ENCODE peak calls at places on chromosomes 7 and 10, in eight cellular contexts. One of them, this sample, is unnamed.

GRCh38 chr7:81484266-81484665 is 285.6 kb downstream of the HGF start:
- DNase-seq in kidney glomerular epithelial cell: peak
- DNase-seq in NCI-H774: no peak
- DNase-seq in NAMALWA: no peak
- DNase-seq in RWPE1: no peak
- DNase-seq in sciatic nerve: peak
- DNase-seq in amniotic epithelial cell: peak
- DNase-seq in stimulated activated CD8-positive, alpha-beta memory T cell treated with anti-CD3 and anti-CD28 coated beads, Interleukin-15, amount 100 ng/mL, for 24 hours: no peak
- DNase-seq in this sample: no peak

GRCh38 chr7:45655539-45655938 is 81.4 kb downstream of the ADCY1 start:
- DNase-seq in kidney glomerular epithelial cell: no peak
- DNase-seq in RWPE1: no peak
- DNase-seq in sciatic nerve: no peak
- DNase-seq in NAMALWA: no peak
- DNase-seq in amniotic epithelial cell: no peak
- DNase-seq in stimulated activated CD8-positive, alpha-beta memory T cell treated with anti-CD3 and anti-CD28 coated beads, Interleukin-15, amount 100 ng/mL, for 24 hours: no peak
- DNase-seq in NCI-H774: no peak
- DNase-seq in this sample: no peak

GRCh38 chr7:128131115-128131514 is 99.9 kb upstream of the LRRC4 start:
- DNase-seq in RWPE1: no peak
- DNase-seq in sciatic nerve: no peak
- DNase-seq in stimulated activated CD8-positive, alpha-beta memory T cell treated with anti-CD3 and anti-CD28 coated beads, Interleukin-15, amount 100 ng/mL, for 24 hours: no peak
- DNase-seq in kidney glomerular epithelial cell: no peak
- DNase-seq in NCI-H774: no peak
- DNase-seq in NAMALWA: no peak
- DNase-seq in amniotic epithelial cell: no peak
- DNase-seq in this sample: no peak

GRCh38 chr10:33937259-33937658 is 602.8 kb upstream of the NRP1 start:
- DNase-seq in stimulated activated CD8-positive, alpha-beta memory T cell treated with anti-CD3 and anti-CD28 coated beads, Interleukin-15, amount 100 ng/mL, for 24 hours: no peak
- DNase-seq in RWPE1: no peak
- DNase-seq in amniotic epithelial cell: no peak
- DNase-seq in sciatic nerve: no peak
- DNase-seq in NCI-H774: no peak
- DNase-seq in NAMALWA: no peak
- DNase-seq in kidney glomerular epithelial cell: peak
- DNase-seq in this sample: no peak

GRCh38 chr10:119807960-119808697 is 64.5 kb downstream of the MCMBP start:
- DNase-seq in RWPE1: no peak
- DNase-seq in kidney glomerular epithelial cell: no peak
- DNase-seq in NCI-H774: no peak
- DNase-seq in amniotic epithelial cell: peak
- DNase-seq in NAMALWA: peak
- DNase-seq in stimulated activated CD8-positive, alpha-beta memory T cell treated with anti-CD3 and anti-CD28 coated beads, Interleukin-15, amount 100 ng/mL, for 24 hours: no peak
- DNase-seq in sciatic nerve: no peak
- DNase-seq in this sample: no peak

GRCh38 chr7:75565129-75565528 is 73.0 kb downstream of the SPDYE5 start:
- DNase-seq in NAMALWA: no peak
- DNase-seq in kidney glomerular epithelial cell: peak
- DNase-seq in RWPE1: peak
- DNase-seq in sciatic nerve: no peak
- DNase-seq in NCI-H774: no peak
- DNase-seq in amniotic epithelial cell: peak
- DNase-seq in stimulated activated CD8-positive, alpha-beta memory T cell treated with anti-CD3 and anti-CD28 coated beads, Interleukin-15, amount 100 ng/mL, for 24 hours: no peak
- DNase-seq in this sample: no peak

GRCh38 chr10:23156447-23157150 is 35.5 kb upstream of the PTF1A start:
- DNase-seq in NAMALWA: no peak
- DNase-seq in stimulated activated CD8-positive, alpha-beta memory T cell treated with anti-CD3 and anti-CD28 coated beads, Interleukin-15, amount 100 ng/mL, for 24 hours: no peak
- DNase-seq in NCI-H774: no peak
- DNase-seq in kidney glomerular epithelial cell: no peak
- DNase-seq in RWPE1: no peak
- DNase-seq in sciatic nerve: no peak
- DNase-seq in amniotic epithelial cell: no peak
- DNase-seq in this sample: no peak

GRCh38 chr10:118832242-118832651 is 77.5 kb upstream of the CACUL1 start:
- DNase-seq in NAMALWA: no peak
- DNase-seq in amniotic epithelial cell: peak
- DNase-seq in RWPE1: no peak
- DNase-seq in NCI-H774: no peak
- DNase-seq in stimulated activated CD8-positive, alpha-beta memory T cell treated with anti-CD3 and anti-CD28 coated beads, Interleukin-15, amount 100 ng/mL, for 24 hours: no peak
- DNase-seq in kidney glomerular epithelial cell: no peak
- DNase-seq in sciatic nerve: peak
- DNase-seq in this sample: no peak

GRCh38 chr7:7203813-7204575 is 21.6 kb downstream of the C1GALT1 start:
- DNase-seq in NCI-H774: no peak
- DNase-seq in NAMALWA: no peak
- DNase-seq in kidney glomerular epithelial cell: no peak
- DNase-seq in sciatic nerve: no peak
- DNase-seq in RWPE1: no peak
- DNase-seq in amniotic epithelial cell: peak
- DNase-seq in stimulated activated CD8-positive, alpha-beta memory T cell treated with anti-CD3 and anti-CD28 coated beads, Interleukin-15, amount 100 ng/mL, for 24 hours: no peak
- DNase-seq in this sample: no peak

GRCh38 chr7:36272567-36273269 is 116.9 kb upstream of the ANLN start:
- DNase-seq in RWPE1: no peak
- DNase-seq in sciatic nerve: no peak
- DNase-seq in NAMALWA: no peak
- DNase-seq in stimulated activated CD8-positive, alpha-beta memory T cell treated with anti-CD3 and anti-CD28 coated beads, Interleukin-15, amount 100 ng/mL, for 24 hours: no peak
- DNase-seq in NCI-H774: no peak
- DNase-seq in amniotic epithelial cell: no peak
- DNase-seq in kidney glomerular epithelial cell: no peak
- DNase-seq in this sample: no peak

GRCh38 chr7:78605131-78605530 is 806.6 kb downstream of the PHTF2 start:
- DNase-seq in amniotic epithelial cell: no peak
- DNase-seq in stimulated activated CD8-positive, alpha-beta memory T cell treated with anti-CD3 and anti-CD28 coated beads, Interleukin-15, amount 100 ng/mL, for 24 hours: no peak
- DNase-seq in kidney glomerular epithelial cell: no peak
- DNase-seq in NAMALWA: no peak
- DNase-seq in RWPE1: no peak
- DNase-seq in sciatic nerve: no peak
- DNase-seq in NCI-H774: no peak
- DNase-seq in this sample: no peak

GRCh38 chr7:84100866-84101265 is 93.7 kb downstream of the SEMA3A start:
- DNase-seq in sciatic nerve: no peak
- DNase-seq in stimulated activated CD8-positive, alpha-beta memory T cell treated with anti-CD3 and anti-CD28 coated beads, Interleukin-15, amount 100 ng/mL, for 24 hours: no peak
- DNase-seq in RWPE1: peak
- DNase-seq in NAMALWA: peak
- DNase-seq in amniotic epithelial cell: peak
- DNase-seq in kidney glomerular epithelial cell: peak
- DNase-seq in NCI-H774: no peak
- DNase-seq in this sample: no peak

GRCh38 chr10:78552261-78552811 is 516.4 kb upstream of the ZMIZ1 start:
- DNase-seq in sciatic nerve: peak
- DNase-seq in stimulated activated CD8-positive, alpha-beta memory T cell treated with anti-CD3 and anti-CD28 coated beads, Interleukin-15, amount 100 ng/mL, for 24 hours: no peak
- DNase-seq in kidney glomerular epithelial cell: no peak
- DNase-seq in NAMALWA: no peak
- DNase-seq in amniotic epithelial cell: peak
- DNase-seq in RWPE1: no peak
- DNase-seq in NCI-H774: no peak
- DNase-seq in this sample: no peak

GRCh38 chr7:90256778-90257177 is 11.8 kb downstream of the CFAP69 start:
- DNase-seq in amniotic epithelial cell: no peak
- DNase-seq in NAMALWA: no peak
- DNase-seq in RWPE1: no peak
- DNase-seq in sciatic nerve: no peak
- DNase-seq in kidney glomerular epithelial cell: no peak
- DNase-seq in NCI-H774: no peak
- DNase-seq in stimulated activated CD8-positive, alpha-beta memory T cell treated with anti-CD3 and anti-CD28 coated beads, Interleukin-15, amount 100 ng/mL, for 24 hours: no peak
- DNase-seq in this sample: no peak

GRCh38 chr10:44167752-44168151 is 217.1 kb downstream of the CXCL12 start:
- DNase-seq in sciatic nerve: no peak
- DNase-seq in NAMALWA: no peak
- DNase-seq in amniotic epithelial cell: no peak
- DNase-seq in NCI-H774: no peak
- DNase-seq in RWPE1: no peak
- DNase-seq in kidney glomerular epithelial cell: no peak
- DNase-seq in stimulated activated CD8-positive, alpha-beta memory T cell treated with anti-CD3 and anti-CD28 coated beads, Interleukin-15, amount 100 ng/mL, for 24 hours: no peak
- DNase-seq in this sample: no peak

GRCh38 chr10:131532291-131532690 is 220.8 kb upstream of the TCERG1L start:
- DNase-seq in kidney glomerular epithelial cell: no peak
- DNase-seq in RWPE1: no peak
- DNase-seq in NAMALWA: no peak
- DNase-seq in sciatic nerve: no peak
- DNase-seq in stimulated activated CD8-positive, alpha-beta memory T cell treated with anti-CD3 and anti-CD28 coated beads, Interleukin-15, amount 100 ng/mL, for 24 hours: no peak
- DNase-seq in amniotic epithelial cell: no peak
- DNase-seq in NCI-H774: no peak
- DNase-seq in this sample: no peak

GRCh38 chr10:35913628-35914027 is 271.5 kb upstream of the FZD8 start:
- DNase-seq in stimulated activated CD8-positive, alpha-beta memory T cell treated with anti-CD3 and anti-CD28 coated beads, Interleukin-15, amount 100 ng/mL, for 24 hours: no peak
- DNase-seq in sciatic nerve: no peak
- DNase-seq in amniotic epithelial cell: peak
- DNase-seq in kidney glomerular epithelial cell: peak
- DNase-seq in NAMALWA: no peak
- DNase-seq in NCI-H774: no peak
- DNase-seq in RWPE1: peak
- DNase-seq in this sample: no peak

GRCh38 chr10:6232846-6233724 is 30.4 kb downstream of the PFKFB3 start:
- DNase-seq in stimulated activated CD8-positive, alpha-beta memory T cell treated with anti-CD3 and anti-CD28 coated beads, Interleukin-15, amount 100 ng/mL, for 24 hours: no peak
- DNase-seq in NAMALWA: no peak
- DNase-seq in RWPE1: no peak
- DNase-seq in sciatic nerve: no peak
- DNase-seq in kidney glomerular epithelial cell: no peak
- DNase-seq in amniotic epithelial cell: no peak
- DNase-seq in NCI-H774: no peak
- DNase-seq in this sample: no peak

GRCh38 chr10:110786172-110786571 is 85.6 kb upstream of the PDCD4 start:
- DNase-seq in NCI-H774: no peak
- DNase-seq in amniotic epithelial cell: peak
- DNase-seq in kidney glomerular epithelial cell: peak
- DNase-seq in stimulated activated CD8-positive, alpha-beta memory T cell treated with anti-CD3 and anti-CD28 coated beads, Interleukin-15, amount 100 ng/mL, for 24 hours: no peak
- DNase-seq in NAMALWA: no peak
- DNase-seq in RWPE1: no peak
- DNase-seq in sciatic nerve: no peak
- DNase-seq in this sample: no peak

GRCh38 chr10:24849537-24850299 is 102.7 kb downstream of the PRTFDC1 start:
- DNase-seq in RWPE1: peak
- DNase-seq in sciatic nerve: no peak
- DNase-seq in kidney glomerular epithelial cell: no peak
- DNase-seq in NCI-H774: no peak
- DNase-seq in NAMALWA: no peak
- DNase-seq in amniotic epithelial cell: no peak
- DNase-seq in stimulated activated CD8-positive, alpha-beta memory T cell treated with anti-CD3 and anti-CD28 coated beads, Interleukin-15, amount 100 ng/mL, for 24 hours: no peak
- DNase-seq in this sample: no peak

This sample was measured in NCI-H1048.